ENCODE peak calls at places on chromosome 13, in six cellular contexts. U, Z, J, Q, N and L are unnamed samples.

GRCh38 chr13:26061947-26062346 is 10.1 kb upstream of the SHISA2 start:
- DNase-seq in U (no peak), Z (peak), J (no peak), Q (peak), N (no peak), L (no peak)

GRCh38 chr13:68190826-68191225 is 960.7 kb upstream of the PCDH9 start:
- DNase-seq in U (no peak), Z (peak), J (no peak), Q (peak), N (peak), L (no peak)

GRCh38 chr13:53782400-53783030 is 753.9 kb downstream of the OLFM4 start:
- DNase-seq in U (no peak), Z (peak), J (no peak), Q (peak), N (peak), L (no peak)

GRCh38 chr13:27997904-27998522 is 9.5 kb upstream of the URAD start:
- DNase-seq in U (peak), Z (peak), J (peak), Q (no peak), N (peak), L (no peak)

GRCh38 chr13:104460553-104460952 is 1394.3 kb upstream of the SLC10A2 start:
- DNase-seq in U (no peak), Z (no peak), J (no peak), Q (peak), N (no peak), L (no peak)

GRCh38 chr13:32829269-32829668 is 187.0 kb upstream of the KL start:
- DNase-seq in U (no peak), Z (no peak), J (no peak), Q (peak), N (no peak), L (no peak)

GRCh38 chr13:20193142-20193923 is 595 bp upstream of the GJB2 start:
- DNase-seq in U (no peak), Z (peak), J (no peak), Q (no peak), N (no peak), L (no peak)

GRCh38 chr13:51885651-51886050 is 23.9 kb downstream of the CCDC70 start:
- DNase-seq in U (no peak), Z (no peak), J (no peak), Q (no peak), N (no peak), L (no peak)

GRCh38 chr13:112118451-112119064 is 51.6 kb downstream of the SOX1 start:
- DNase-seq in U (peak), Z (no peak), J (no peak), Q (no peak), N (no peak), L (no peak)

GRCh38 chr13:43537124-43537523 is 249.6 kb downstream of the ENOX1 start:
- DNase-seq in U (no peak), Z (no peak), J (no peak), Q (no peak), N (no peak), L (no peak)

GRCh38 chr13:50393641-50394040 is 378.4 kb downstream of the KCNRG start:
- DNase-seq in U (no peak), Z (no peak), J (peak), Q (peak), N (no peak), L (no peak)

GRCh38 chr13:79531542-79532239 is 50.7 kb downstream of the NDFIP2 start:
- DNase-seq in U (no peak), Z (no peak), J (no peak), Q (no peak), N (no peak), L (no peak)

GRCh38 chr13:94558721-94559120 is 37.2 kb downstream of the TGDS start:
- DNase-seq in U (no peak), Z (no peak), J (no peak), Q (peak), N (peak), L (no peak)

GRCh38 chr13:87678353-87678752 is 7.2 kb downstream of the SLITRK5 start:
- DNase-seq in U (no peak), Z (no peak), J (no peak), Q (no peak), N (no peak), L (no peak)

GRCh38 chr13:50757021-50757420 is 86.5 kb downstream of the DLEU7 start:
- DNase-seq in U (no peak), Z (no peak), J (no peak), Q (no peak), N (no peak), L (no peak)

GRCh38 chr13:27171244-27171829 is at the start of gene USP12:
- DNase-seq in U (peak), Z (no peak), J (peak), Q (no peak), N (no peak), L (no peak)

GRCh38 chr13:83531022-83531421 is 351.3 kb downstream of the SLITRK1 start:
- DNase-seq in U (no peak), Z (no peak), J (no peak), Q (no peak), N (no peak), L (no peak)

GRCh38 chr13:81738364-81738763 is 1397.4 kb upstream of the SPRY2 start:
- DNase-seq in U (no peak), Z (no peak), J (no peak), Q (no peak), N (peak), L (no peak)

GRCh38 chr13:45728759-45729158 is 26.6 kb downstream of the CBY2 start:
- DNase-seq in U (no peak), Z (no peak), J (peak), Q (no peak), N (peak), L (no peak)
- TF ChIP-seq CTCF in U (no peak), Z (peak), J (peak), Q (no peak), N (no peak), L (no peak)

GRCh38 chr13:48600374-48601364 is 53.1 kb upstream of the CYSLTR2 start:
- DNase-seq in U (no peak), Z (peak), J (no peak), Q (peak), N (no peak), L (no peak)

GRCh38 chr13:48602296-48603040 is 51.3 kb upstream of the CYSLTR2 start:
- DNase-seq in U (no peak), Z (no peak), J (no peak), Q (no peak), N (no peak), L (no peak)

DNA sequence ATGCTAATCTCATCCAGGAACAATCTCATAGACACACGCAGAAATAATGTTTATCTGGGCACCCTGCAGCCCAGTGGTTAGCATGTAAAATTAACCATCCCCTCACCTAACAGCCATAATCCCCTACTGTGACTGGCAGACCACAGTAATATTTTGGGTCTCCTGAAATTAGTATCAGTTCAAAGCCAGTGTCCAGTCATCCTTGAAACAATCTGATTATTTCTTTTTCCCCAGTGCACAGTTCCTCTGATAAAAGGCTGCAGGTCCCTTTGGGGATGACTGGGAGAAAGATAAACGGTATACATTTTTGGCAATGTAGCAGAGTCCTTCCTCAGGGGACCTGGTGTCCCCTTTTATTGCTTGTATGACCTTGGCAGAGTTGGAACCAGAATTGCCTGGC is 50.4 kb upstream of the CYSLTR2 start:
- DNase-seq in U (no peak), Z (no peak), J (no peak), Q (no peak), N (no peak), L (no peak)
- TF ChIP-seq CTCF in U (no peak), Z (no peak), J (no peak), Q (no peak), N (no peak), L (no peak)

GRCh38 chr13:46603165-46603603 is 50.2 kb downstream of the LRCH1 start:
- DNase-seq in U (no peak), Z (peak), J (no peak), Q (no peak), N (peak), L (no peak)
- TF ChIP-seq CTCF in U (no peak), Z (peak), J (peak), Q (peak), N (peak), L (no peak)

GRCh38 chr13:39364797-39365468 is 238.1 kb downstream of the LHFPL6 start:
- DNase-seq in U (no peak), Z (peak), J (no peak), Q (peak), N (no peak), L (no peak)
- TF ChIP-seq CTCF in U (no peak), Z (peak), J (no peak), Q (peak), N (no peak), L (no peak)

GRCh38 chr13:99766641-99767045 is 204.9 kb downstream of the ZIC5 start:
- DNase-seq in U (no peak), Z (no peak), J (no peak), Q (no peak), N (no peak), L (no peak)
- TF ChIP-seq CTCF in U (no peak), Z (no peak), J (no peak), Q (no peak), N (no peak), L (no peak)

DNA sequence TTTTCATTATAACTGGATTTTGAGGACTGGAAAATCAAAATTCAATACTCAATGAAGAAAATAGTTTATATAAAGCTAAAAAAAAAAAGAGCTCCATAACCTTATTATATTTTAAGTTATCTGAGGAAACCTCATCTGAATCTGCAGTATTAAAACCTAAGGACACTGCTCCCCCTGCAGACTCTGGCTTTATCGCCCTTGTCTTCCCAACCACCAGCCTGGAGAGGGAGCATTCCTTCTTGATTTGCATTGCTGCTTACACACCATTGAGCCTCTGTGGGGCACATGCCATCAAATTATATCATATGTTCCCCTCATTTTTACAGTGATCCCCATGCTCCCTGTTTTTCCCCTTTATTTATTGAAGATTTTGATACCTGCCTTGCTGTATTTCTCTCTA is 871.4 kb upstream of the GPC6 start:
- DNase-seq in U (no peak), Z (peak), J (peak), Q (peak), N (peak), L (no peak)
- TF ChIP-seq CTCF in U (no peak), Z (peak), J (no peak), Q (peak), N (no peak), L (no peak)

DNA sequence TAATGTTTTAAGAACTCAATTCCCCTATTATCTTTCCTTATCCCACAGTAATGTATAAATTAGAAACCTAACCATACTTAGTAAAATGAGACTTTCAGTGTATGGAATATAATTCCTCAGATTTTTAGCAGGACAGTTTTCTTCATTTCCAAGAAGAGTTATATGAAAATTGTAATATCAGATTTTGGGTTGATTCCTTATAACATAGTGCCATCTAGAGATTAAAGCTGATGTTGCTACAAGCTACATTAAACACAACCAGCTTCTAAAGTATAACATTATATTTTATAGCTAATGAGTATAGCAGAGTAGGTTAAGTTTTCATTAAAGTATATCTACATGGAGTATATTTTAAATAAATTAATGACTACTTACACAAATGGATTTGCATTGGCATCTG is 99.7 kb upstream of the MIR17HG start:
- DNase-seq in U (no peak), Z (no peak), J (no peak), Q (no peak), N (peak), L (no peak)
- TF ChIP-seq CTCF in U (no peak), Z (no peak), J (no peak), Q (peak), N (no peak), L (no peak)

GRCh38 chr13:39816936-39817335 is 161.5 kb downstream of the COG6 start:
- DNase-seq in U (no peak), Z (no peak), J (no peak), Q (peak), N (no peak), L (no peak)

GRCh38 chr13:39818953-39819352 is 163.5 kb downstream of the COG6 start:
- DNase-seq in U (no peak), Z (no peak), J (no peak), Q (peak), N (no peak), L (no peak)

GRCh38 chr13:39811696-39812095 is 156.2 kb downstream of the COG6 start:
- DNase-seq in U (no peak), Z (no peak), J (no peak), Q (no peak), N (no peak), L (no peak)

GRCh38 chr13:39811051-39811450 is 155.6 kb downstream of the COG6 start:
- DNase-seq in U (no peak), Z (no peak), J (no peak), Q (no peak), N (no peak), L (no peak)

GRCh38 chr13:39815345-39816111 is 160.1 kb downstream of the COG6 start:
- DNase-seq in U (no peak), Z (peak), J (no peak), Q (no peak), N (no peak), L (no peak)
- TF ChIP-seq CTCF in U (no peak), Z (peak), J (no peak), Q (no peak), N (no peak), L (no peak)

GRCh38 chr13:108609353-108609752 is 20.1 kb upstream of the MYO16 start:
- DNase-seq in U (no peak), Z (peak), J (no peak), Q (peak), N (peak), L (no peak)
- TF ChIP-seq CTCF in U (no peak), Z (peak), J (peak), Q (peak), N (peak), L (no peak)

GRCh38 chr13:74230984-74231443 is 96.8 kb upstream of the KLF12 start:
- DNase-seq in U (no peak), Z (no peak), J (no peak), Q (no peak), N (no peak), L (no peak)
- TF ChIP-seq CTCF in U (no peak), Z (no peak), J (no peak), Q (no peak), N (no peak), L (no peak)